ENCODE peak calls at places on chromosome 20, in six cellular contexts. One of them, this sample, is unnamed.

GRCh38 chr20:47789081-47789998 is 4.1 kb upstream of the SULF2 start:
- DNase-seq in cardiac fibroblast: no peak
- DNase-seq in activated naive CD4-positive, alpha-beta T cell: no peak
- DNase-seq in NCI-H2171: no peak
- DNase-seq in NCI-H446: no peak
- DNase-seq in hypothalamus: no peak
- DNase-seq in this sample: no peak

GRCh38 chr20:576156-576555 is 32.6 kb upstream of the CSNK2A1 start:
- DNase-seq in NCI-H2171: peak; percentile 44
- DNase-seq in cardiac fibroblast: no peak
- DNase-seq in activated naive CD4-positive, alpha-beta T cell: no peak
- DNase-seq in NCI-H446: peak; percentile 20
- DNase-seq in hypothalamus: no peak
- DNase-seq in this sample: no peak

GRCh38 chr20:36572701-36573102 is 695 bp upstream of the TGIF2 start:
- DNase-seq in cardiac fibroblast: no peak
- DNase-seq in hypothalamus: no peak
- DNase-seq in NCI-H446: peak; percentile 31
- DNase-seq in activated naive CD4-positive, alpha-beta T cell: peak; percentile 67
- DNase-seq in NCI-H2171: no peak
- DNase-seq in this sample: no peak

GRCh38 chr20:49340161-49340966 is 62.5 kb upstream of the ZNFX1 start:
- DNase-seq in NCI-H2171: no peak
- DNase-seq in activated naive CD4-positive, alpha-beta T cell: no peak
- DNase-seq in cardiac fibroblast: no peak
- DNase-seq in hypothalamus: no peak
- DNase-seq in NCI-H446: peak; percentile 46
- DNase-seq in this sample: no peak

GRCh38 chr20:46367967-46368901 is 38.2 kb downstream of the ELMO2 start:
- DNase-seq in cardiac fibroblast: no peak
- DNase-seq in NCI-H2171: no peak
- DNase-seq in activated naive CD4-positive, alpha-beta T cell: no peak
- DNase-seq in NCI-H446: no peak
- DNase-seq in hypothalamus: no peak
- DNase-seq in this sample: no peak

GRCh38 chr20:20593447-20594170 is 118.8 kb downstream of the RALGAPA2 start:
- DNase-seq in activated naive CD4-positive, alpha-beta T cell: no peak
- DNase-seq in hypothalamus: no peak
- DNase-seq in cardiac fibroblast: peak; percentile 74
- DNase-seq in NCI-H446: peak; percentile 99
- DNase-seq in NCI-H2171: peak; percentile 97
- DNase-seq in this sample: peak; percentile 31

GRCh38 chr20:62840244-62841197 is 21.1 kb downstream of the TCFL5 start:
- DNase-seq in NCI-H446: no peak
- DNase-seq in activated naive CD4-positive, alpha-beta T cell: no peak
- DNase-seq in cardiac fibroblast: no peak
- DNase-seq in hypothalamus: no peak
- DNase-seq in NCI-H2171: no peak
- DNase-seq in this sample: no peak

GRCh38 chr20:5918856-5919633 is 31.3 kb downstream of the TRMT6 start:
- DNase-seq in NCI-H2171: no peak
- DNase-seq in hypothalamus: no peak
- DNase-seq in activated naive CD4-positive, alpha-beta T cell: no peak
- DNase-seq in NCI-H446: no peak
- DNase-seq in cardiac fibroblast: peak; percentile 81
- DNase-seq in this sample: no peak

GRCh38 chr20:57512432-57512831 is 12.5 kb downstream of the CTCFL start:
- DNase-seq in NCI-H2171: no peak
- DNase-seq in cardiac fibroblast: no peak
- DNase-seq in hypothalamus: no peak
- DNase-seq in activated naive CD4-positive, alpha-beta T cell: no peak
- DNase-seq in NCI-H446: no peak
- DNase-seq in this sample: no peak

GRCh38 chr20:36385503-36385902 is 79.4 kb downstream of the DLGAP4 start:
- DNase-seq in NCI-H446: no peak
- DNase-seq in activated naive CD4-positive, alpha-beta T cell: no peak
- DNase-seq in NCI-H2171: no peak
- DNase-seq in hypothalamus: no peak
- DNase-seq in cardiac fibroblast: no peak
- DNase-seq in this sample: no peak

GRCh38 chr20:53778041-53778516 is 184.4 kb upstream of the ZNF217 start:
- DNase-seq in hypothalamus: no peak
- DNase-seq in NCI-H2171: no peak
- DNase-seq in activated naive CD4-positive, alpha-beta T cell: no peak
- DNase-seq in cardiac fibroblast: no peak
- DNase-seq in NCI-H446: no peak
- DNase-seq in this sample: no peak

GRCh38 chr20:58129736-58130135 is 98.7 kb downstream of the ANKRD60 start:
- DNase-seq in NCI-H2171: no peak
- DNase-seq in activated naive CD4-positive, alpha-beta T cell: no peak
- DNase-seq in hypothalamus: no peak
- DNase-seq in cardiac fibroblast: no peak
- DNase-seq in NCI-H446: no peak
- DNase-seq in this sample: peak; percentile 65

GRCh38 chr20:38392356-38392755 is 42.8 kb downstream of the SNHG17 start:
- DNase-seq in NCI-H446: no peak
- DNase-seq in hypothalamus: no peak
- DNase-seq in NCI-H2171: no peak
- DNase-seq in activated naive CD4-positive, alpha-beta T cell: no peak
- DNase-seq in cardiac fibroblast: no peak
- DNase-seq in this sample: no peak

GRCh38 chr20:23061713-23062561 is 12.5 kb upstream of the THBD start:
- DNase-seq in hypothalamus: no peak
- DNase-seq in cardiac fibroblast: peak; percentile 87
- DNase-seq in NCI-H446: peak; percentile 43
- DNase-seq in activated naive CD4-positive, alpha-beta T cell: no peak
- DNase-seq in NCI-H2171: no peak
- DNase-seq in this sample: peak; percentile 67

GRCh38 chr20:38515631-38516030 is 43.0 kb downstream of the RALGAPB start:
- DNase-seq in NCI-H2171: no peak
- DNase-seq in NCI-H446: no peak
- DNase-seq in activated naive CD4-positive, alpha-beta T cell: no peak
- DNase-seq in cardiac fibroblast: no peak
- DNase-seq in hypothalamus: no peak
- DNase-seq in this sample: peak; percentile 25

GRCh38 chr20:3781153-3781910 is at the start of gene SPEF1:
- DNase-seq in NCI-H446: peak; percentile 93
- DNase-seq in cardiac fibroblast: peak; percentile 94
- DNase-seq in activated naive CD4-positive, alpha-beta T cell: no peak
- DNase-seq in hypothalamus: no peak
- DNase-seq in NCI-H2171: peak; percentile 86
- DNase-seq in this sample: peak; percentile 78

GRCh38 chr20:34525709-34526416 is 9.6 kb downstream of the DYNLRB1 start:
- DNase-seq in NCI-H2171: no peak
- DNase-seq in hypothalamus: no peak
- DNase-seq in cardiac fibroblast: peak; percentile 99
- DNase-seq in activated naive CD4-positive, alpha-beta T cell: no peak
- DNase-seq in NCI-H446: peak; percentile 57
- DNase-seq in this sample: peak; percentile 87

GRCh38 chr20:5044075-5044620 is 42.8 kb upstream of the SLC23A2 start:
- DNase-seq in NCI-H446: no peak
- DNase-seq in NCI-H2171: no peak
- DNase-seq in cardiac fibroblast: no peak
- DNase-seq in activated naive CD4-positive, alpha-beta T cell: no peak
- DNase-seq in hypothalamus: no peak
- DNase-seq in this sample: no peak

GRCh38 chr20:44137210-44137781 is 49.7 kb downstream of the JPH2 start:
- DNase-seq in NCI-H2171: no peak
- DNase-seq in hypothalamus: no peak
- DNase-seq in activated naive CD4-positive, alpha-beta T cell: no peak
- DNase-seq in NCI-H446: no peak
- DNase-seq in cardiac fibroblast: peak; percentile 15
- DNase-seq in this sample: peak; percentile 30

GRCh38 chr20:38435555-38435939 is 419 bp upstream of the SNHG17 start:
- DNase-seq in hypothalamus: no peak
- DNase-seq in NCI-H2171: no peak
- DNase-seq in cardiac fibroblast: peak; percentile 94
- DNase-seq in activated naive CD4-positive, alpha-beta T cell: no peak
- DNase-seq in NCI-H446: no peak
- DNase-seq in this sample: no peak

GRCh38 chr20:24693466-24694156 is 224.2 kb downstream of the SYNDIG1 start:
- DNase-seq in NCI-H2171: no peak
- DNase-seq in NCI-H446: no peak
- DNase-seq in cardiac fibroblast: no peak
- DNase-seq in activated naive CD4-positive, alpha-beta T cell: no peak
- DNase-seq in hypothalamus: no peak
- DNase-seq in this sample: no peak

GRCh38 chr20:53692465-53693067 is 98.9 kb upstream of the ZNF217 start:
- DNase-seq in NCI-H446: no peak
- DNase-seq in hypothalamus: no peak
- DNase-seq in cardiac fibroblast: peak; percentile 83
- DNase-seq in activated naive CD4-positive, alpha-beta T cell: no peak
- DNase-seq in NCI-H2171: no peak
- DNase-seq in this sample: no peak